ENCODE peak calls at places on chromosomes 11 and 22, in eight cellular contexts. J is fibroblast of villous mesenchyme, M is endothelial cell, S is type B pancreatic cell, A is A673, I is nephron progenitor cell, B is WTC11, Y is suprapubic skin. H is an unnamed sample.

GRCh38 chr11:62336949-62337681 is at the start of gene ASRGL1:
- DNase-seq in J (peak; percentile 48), M (peak; percentile 77), S (peak; percentile 79), A (peak; percentile 80), I (peak; percentile 87), B (peak; percentile 93), Y (peak; percentile 87), H (peak; percentile 94)

GRCh38 chr11:63165710-63166310 is 21.8 kb upstream of the SLC22A24 start:
- DNase-seq in J (no peak), M (no peak), S (no peak), A (no peak), I (no peak), B (no peak), Y (no peak), H (no peak)

GRCh38 chr11:101082813-101083212 is 46.8 kb downstream of the PGR start:
- DNase-seq in J (no peak), M (no peak), S (no peak), A (no peak), I (no peak), B (no peak), Y (no peak), H (no peak)

GRCh38 chr11:132448334-132448995 is 1078.0 kb downstream of the NTM start:
- DNase-seq in J (no peak), M (no peak), S (no peak), A (no peak), I (no peak), B (no peak), Y (no peak), H (no peak)

GRCh38 chr11:7251836-7252682 is at the start of gene SYT9:
- DNase-seq in J (peak; percentile 10), M (peak; percentile 55), S (peak; percentile 76), A (peak; percentile 0), I (peak; percentile 87), B (peak; percentile 89), Y (peak; percentile 61), H (no peak)

GRCh38 chr11:117888140-117888561 is 11.7 kb upstream of the FXYD6 start:
- DNase-seq in J (no peak), M (no peak), S (peak; percentile 48), A (no peak), I (no peak), B (no peak), Y (no peak), H (no peak)

GRCh38 chr22:19998991-19999820 is 17.4 kb downstream of the ARVCF start:
- DNase-seq in J (peak; percentile 33), M (no peak), S (no peak), A (no peak), I (no peak), B (no peak), Y (peak; percentile 59), H (no peak)

GRCh38 chr11:126172596-126173038 is 38.8 kb downstream of the RPUSD4 start:
- DNase-seq in J (peak; percentile 84), M (no peak), S (no peak), A (peak; percentile 24), I (no peak), B (no peak), Y (no peak), H (no peak)

GRCh38 chr11:131425285-131425684 is 54.9 kb downstream of the NTM start:
- DNase-seq in J (no peak), M (no peak), S (no peak), A (no peak), I (no peak), B (no peak), Y (no peak), H (no peak)

GRCh38 chr11:59776210-59777066 is 21.3 kb downstream of the STX3 start:
- DNase-seq in J (peak; percentile 42), M (no peak), S (no peak), A (no peak), I (no peak), B (no peak), Y (no peak), H (peak; percentile 58)

GRCh38 chr22:47192106-47192650 is 429.7 kb downstream of the TBC1D22A start:
- DNase-seq in J (no peak), M (no peak), S (peak; percentile 65), A (no peak), I (no peak), B (no peak), Y (peak; percentile 58), H (no peak)

GRCh38 chr22:44445731-44446130 is 52.3 kb downstream of the RTL6 start:
- DNase-seq in J (no peak), M (no peak), S (no peak), A (no peak), I (no peak), B (no peak), Y (no peak), H (peak; percentile 30)

GRCh38 chr22:44442856-44443595 is 55.0 kb downstream of the RTL6 start:
- DNase-seq in J (no peak), M (peak; percentile 25), S (no peak), A (no peak), I (no peak), B (no peak), Y (peak; percentile 44), H (no peak)

GRCh38 chr22:44445307-44445680 is 52.7 kb downstream of the RTL6 start:
- DNase-seq in J (no peak), M (no peak), S (no peak), A (no peak), I (no peak), B (no peak), Y (peak; percentile 45), H (no peak)

GRCh38 chr22:44443641-44444235 is 54.3 kb downstream of the RTL6 start:
- DNase-seq in J (no peak), M (no peak), S (no peak), A (no peak), I (no peak), B (no peak), Y (peak; percentile 22), H (no peak)

DNA sequence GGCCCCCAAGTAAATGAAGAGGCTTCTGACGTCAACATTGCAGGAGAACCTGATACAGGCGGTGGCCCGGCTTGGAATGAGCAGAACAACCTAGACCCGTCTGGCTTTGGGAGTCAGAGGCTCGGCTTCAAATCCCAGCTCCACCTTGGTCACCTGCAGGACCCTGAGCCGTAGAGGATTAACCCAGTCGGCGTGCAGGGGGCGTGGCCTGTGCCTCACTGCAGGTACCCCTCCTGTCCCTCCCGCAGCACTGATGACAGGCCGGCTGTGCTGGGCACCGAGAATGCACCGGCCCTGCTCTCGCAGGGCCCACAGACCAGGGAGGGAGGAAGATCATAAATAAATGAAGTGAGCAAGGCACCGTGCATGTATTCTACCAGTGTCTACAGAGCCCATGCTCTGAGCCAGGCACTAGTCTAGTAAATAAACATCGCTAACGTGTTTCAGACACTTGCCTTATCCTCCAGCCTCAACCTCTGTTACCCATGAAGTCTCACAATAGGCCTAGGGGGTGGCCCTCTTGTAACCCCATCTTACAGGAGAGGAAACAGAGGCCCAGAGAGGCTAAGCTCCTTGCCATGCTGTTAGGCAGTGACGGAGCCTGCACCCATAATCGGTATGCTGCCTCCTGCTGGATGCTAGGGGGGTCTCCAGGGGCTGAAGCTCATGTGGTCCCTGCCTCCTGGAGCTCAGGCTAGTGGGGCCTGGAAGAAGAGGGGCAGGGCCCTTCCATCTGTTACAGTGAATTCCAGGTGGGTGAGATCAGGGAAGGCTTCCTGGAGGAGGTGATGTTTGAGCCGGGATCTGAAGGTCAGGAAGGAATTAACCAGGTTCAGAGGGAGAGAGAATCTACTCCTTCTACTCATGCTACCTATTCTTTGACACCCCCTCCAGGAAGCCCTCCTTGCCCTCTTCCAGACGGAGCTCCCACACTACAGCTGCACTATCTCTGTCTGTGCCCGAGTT is 53.4 kb downstream of the RTL6 start:
- DNase-seq in J (no peak), M (no peak), S (no peak), A (no peak), I (no peak), B (peak; percentile 68), Y (no peak), H (no peak)
- TF ChIP-seq CTCF in J (peak; percentile 18), M (peak; percentile 38), S (peak; percentile 59), A (peak; percentile 32), I (no peak), B (peak; percentile 39), Y (no peak), H (no peak)

DNA sequence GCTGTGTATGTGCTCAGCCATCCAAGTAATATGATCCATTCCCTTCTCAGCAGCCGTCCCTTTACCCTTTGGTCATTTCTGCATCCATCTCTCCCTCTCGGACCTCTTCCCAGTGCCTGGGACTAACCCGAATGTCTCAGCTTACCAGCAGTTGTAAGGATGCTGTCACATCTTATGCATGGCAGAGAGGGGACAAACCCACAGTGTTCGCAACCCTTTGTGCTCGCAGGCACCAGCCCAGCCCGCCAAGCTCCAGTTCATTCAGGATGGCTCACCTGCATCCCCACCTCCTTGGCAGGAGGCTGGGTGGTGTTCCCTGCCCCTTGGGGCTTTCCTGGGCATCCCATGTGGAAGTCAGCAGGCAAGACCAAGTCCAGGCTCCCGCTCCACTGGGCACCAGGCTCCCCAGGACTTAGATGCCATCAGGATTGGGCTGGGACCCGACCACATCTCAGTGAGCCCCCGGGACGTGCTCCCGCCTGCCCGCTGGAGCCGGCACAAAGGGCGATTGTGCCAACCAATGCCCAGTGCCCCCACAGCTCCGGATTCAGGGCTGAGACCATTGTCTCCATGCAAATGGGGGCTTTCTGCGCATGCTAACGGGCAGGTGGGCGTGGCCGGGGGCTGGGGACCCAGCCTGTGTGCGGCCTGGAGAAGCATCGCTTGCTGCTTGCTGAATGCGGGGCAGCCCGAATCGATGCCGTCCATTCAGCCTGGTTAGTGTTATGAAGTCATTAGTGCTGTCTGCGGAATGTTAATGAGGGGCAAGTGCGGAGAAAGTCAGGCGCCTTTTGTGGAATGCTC is 108.6 kb downstream of the KCNQ1OT1 start:
- DNase-seq in J (no peak), M (no peak), S (no peak), A (no peak), I (no peak), B (peak; percentile 12), Y (no peak), H (no peak)
- TF ChIP-seq CTCF in J (no peak), M (no peak), S (no peak), A (no peak), I (no peak), B (no peak), Y (no peak), H (no peak)

DNA sequence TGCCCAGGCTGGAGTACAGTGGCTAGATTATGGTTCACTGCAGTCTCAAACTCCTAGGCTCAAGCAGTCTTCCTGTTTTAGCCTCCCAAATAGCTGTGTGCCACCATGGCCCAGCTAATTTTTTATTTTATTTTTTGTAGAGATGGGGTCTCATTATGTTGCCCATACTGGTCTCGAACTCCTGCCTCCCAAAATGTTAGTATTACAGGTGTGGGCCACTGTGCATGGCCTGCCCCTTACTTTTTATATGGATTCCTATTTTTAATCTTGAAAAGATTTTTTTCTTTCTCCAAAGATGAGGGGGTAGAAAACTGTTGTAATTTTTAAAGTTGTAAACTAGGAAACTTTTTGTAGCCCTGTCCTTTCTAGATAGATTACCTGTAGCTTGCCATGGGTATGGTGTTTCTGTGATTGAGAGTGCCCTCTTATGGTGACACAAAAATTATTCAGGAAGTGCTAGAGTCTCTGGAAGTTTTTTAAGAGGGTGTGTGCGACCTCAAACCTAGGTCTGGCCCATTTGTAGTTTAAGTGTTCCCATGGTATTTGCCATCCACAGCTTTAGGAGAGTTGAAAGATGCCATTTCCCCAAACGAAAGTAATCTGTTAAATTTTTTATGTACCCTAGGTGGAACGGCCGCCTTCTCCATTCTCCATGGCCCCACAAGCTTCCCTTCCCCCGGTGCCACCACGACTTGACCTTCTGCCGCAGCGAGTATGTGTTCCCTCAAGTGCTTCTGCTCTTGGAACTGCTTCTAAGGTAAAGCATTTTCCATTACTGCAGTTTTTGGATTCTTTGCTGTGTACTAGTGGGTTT is 32.4 kb downstream of the MCAM start:
- DNase-seq in J (peak; percentile 54), M (no peak), S (no peak), A (peak; percentile 54), I (no peak), B (no peak), Y (no peak), H (peak; percentile 4)
- TF ChIP-seq CTCF in J (peak; percentile 53), M (no peak), S (peak; percentile 55), A (peak; percentile 67), I (peak; percentile 26), B (peak; percentile 15), Y (peak; percentile 23), H (no peak)

GRCh38 chr11:109853156-109853776 is 239.9 kb upstream of the ZC3H12C start:
- DNase-seq in J (peak; percentile 78), M (peak; percentile 35), S (no peak), A (peak; percentile 89), I (peak; percentile 3), B (no peak), Y (no peak), H (peak; percentile 34)
- TF ChIP-seq CTCF in J (peak; percentile 70), M (peak; percentile 77), S (peak; percentile 78), A (peak; percentile 89), I (peak; percentile 64), B (peak; percentile 26), Y (peak; percentile 27), H (peak; percentile 23)